ENCODE peak calls at places on chromosomes 2 and 18, in nine cellular contexts. S is cardiac muscle cell, N is HL-60, V is fibroblast of lung, O is HCT116, Y is prostate gland, I is SJSA1, B is brain microvascular endothelial cell, P is lower lobe of right lung. U is an unnamed sample.

GRCh38 chr2:15927546-15928218 is 12.7 kb upstream of the MYCN start:
- DNase-seq in S (no peak), N (no peak), V (no peak), O (no peak), Y (no peak), I (no peak), B (no peak), P (no peak), U (no peak)

GRCh38 chr2:218898109-218898878 is 17.6 kb downstream of the WNT10A start:
- DNase-seq in S (peak; percentile 74), N (no peak), V (peak; percentile 38), O (no peak), Y (peak; percentile 48), I (no peak), B (peak; percentile 30), P (peak; percentile 81), U (peak; percentile 70)

GRCh38 chr2:66581461-66582363 is 146.8 kb downstream of the MEIS1 start:
- DNase-seq in S (peak; percentile 61), N (no peak), V (peak; percentile 70), O (no peak), Y (no peak), I (no peak), B (no peak), P (no peak), U (no peak)

GRCh38 chr18:34707670-34708069 is 2.4 kb upstream of the DTNA start:
- DNase-seq in S (peak; percentile 66), N (no peak), V (peak; percentile 96), O (peak; percentile 70), Y (no peak), I (peak; percentile 76), B (peak; percentile 90), P (no peak), U (peak; percentile 71)

GRCh38 chr2:69366-70344 is 23.4 kb upstream of the FAM110C start:
- DNase-seq in S (no peak), N (no peak), V (no peak), O (no peak), Y (peak; percentile 56), I (no peak), B (no peak), P (no peak), U (no peak)

GRCh38 chr2:112153179-112153490 is 14.9 kb downstream of the FBLN7 start:
- DNase-seq in S (no peak), N (no peak), V (no peak), O (no peak), Y (no peak), I (peak; percentile 27), B (no peak), P (no peak), U (no peak)

GRCh38 chr2:193518061-193518817 is 1323.5 kb upstream of the TMEFF2 start:
- DNase-seq in S (no peak), N (no peak), V (peak; percentile 1), O (peak; percentile 16), Y (no peak), I (no peak), B (peak; percentile 12), P (no peak), U (no peak)

GRCh38 chr18:69865656-69866241 is 81.9 kb downstream of the CD226 start:
- DNase-seq in S (no peak), N (no peak), V (no peak), O (no peak), Y (no peak), I (no peak), B (no peak), P (no peak), U (no peak)

GRCh38 chr2:234279646-234280045 is 217.2 kb downstream of the ARL4C start:
- DNase-seq in S (no peak), N (no peak), V (no peak), O (no peak), Y (no peak), I (no peak), B (no peak), P (no peak), U (no peak)
- H3K27ac ChIP-seq in S (no peak overlapping the region), N (no peak overlapping the region), V (no peak overlapping the region), O (no peak overlapping the region), Y (no peak overlapping the region), I (no peak overlapping the region), B (no peak overlapping the region), P (no peak overlapping the region), U (no peak overlapping the region)

GRCh38 chr2:64819774-64820688 is 166.3 kb upstream of the SERTAD2 start:
- DNase-seq in S (no peak), N (no peak), V (no peak), O (no peak), Y (no peak), I (no peak), B (no peak), P (no peak), U (no peak)
- H3K4me3 ChIP-seq in S (no peak overlapping the region), N (no peak overlapping the region), V (no peak overlapping the region), O (no peak overlapping the region), Y (no peak overlapping the region), I (no peak overlapping the region), B (no peak overlapping the region), P (no peak overlapping the region), U (no peak overlapping the region)

GRCh38 chr2:12702661-12703121 is 14.0 kb upstream of the TRIB2 start:
- DNase-seq in S (no peak), N (no peak), V (peak; percentile 89), O (no peak), Y (no peak), I (peak; percentile 57), B (peak; percentile 89), P (no peak), U (peak; percentile 43)

GRCh38 chr2:12701786-12702660 is 14.7 kb upstream of the TRIB2 start:
- DNase-seq in S (no peak), N (no peak), V (peak; percentile 72), O (no peak), Y (no peak), I (no peak), B (no peak), P (no peak), U (no peak)

GRCh38 chr2:12705742-12706141 is 11.0 kb upstream of the TRIB2 start:
- DNase-seq in S (no peak), N (no peak), V (no peak), O (no peak), Y (no peak), I (no peak), B (no peak), P (no peak), U (no peak)

GRCh38 chr2:12705230-12705629 is 11.5 kb upstream of the TRIB2 start:
- DNase-seq in S (no peak), N (no peak), V (peak; percentile 51), O (no peak), Y (no peak), I (no peak), B (no peak), P (no peak), U (no peak)

DNA sequence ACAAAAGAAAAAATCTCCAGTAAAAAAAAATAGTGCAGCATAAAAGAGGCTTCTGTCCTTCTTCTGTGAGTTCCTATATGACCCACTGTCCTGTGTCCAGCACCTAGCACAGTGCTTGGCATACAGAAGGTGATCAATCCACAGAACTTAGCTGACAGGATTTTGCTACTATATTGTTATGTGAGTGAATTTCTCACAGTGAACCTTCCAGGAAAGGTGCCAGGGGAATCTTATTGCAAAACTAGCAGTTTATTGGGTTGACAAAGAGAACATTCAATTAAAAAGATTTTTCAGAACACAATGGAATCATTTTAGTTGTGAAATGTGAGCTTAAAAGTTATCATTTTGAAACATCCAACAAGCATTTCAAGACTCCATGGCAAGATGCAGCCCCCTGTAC is 12.4 kb upstream of the TRIB2 start:
- DNase-seq in S (no peak), N (no peak), V (peak; percentile 44), O (no peak), Y (peak; percentile 79), I (no peak), B (no peak), P (no peak), U (no peak)
- H3K27ac ChIP-seq in S (no peak overlapping the region), N (no peak overlapping the region), V (no peak overlapping the region), O (no peak overlapping the region), Y (peak overlapping the region; percentile 58), I (no peak overlapping the region), B (no peak overlapping the region), P (no peak overlapping the region), U (no peak overlapping the region)

DNA sequence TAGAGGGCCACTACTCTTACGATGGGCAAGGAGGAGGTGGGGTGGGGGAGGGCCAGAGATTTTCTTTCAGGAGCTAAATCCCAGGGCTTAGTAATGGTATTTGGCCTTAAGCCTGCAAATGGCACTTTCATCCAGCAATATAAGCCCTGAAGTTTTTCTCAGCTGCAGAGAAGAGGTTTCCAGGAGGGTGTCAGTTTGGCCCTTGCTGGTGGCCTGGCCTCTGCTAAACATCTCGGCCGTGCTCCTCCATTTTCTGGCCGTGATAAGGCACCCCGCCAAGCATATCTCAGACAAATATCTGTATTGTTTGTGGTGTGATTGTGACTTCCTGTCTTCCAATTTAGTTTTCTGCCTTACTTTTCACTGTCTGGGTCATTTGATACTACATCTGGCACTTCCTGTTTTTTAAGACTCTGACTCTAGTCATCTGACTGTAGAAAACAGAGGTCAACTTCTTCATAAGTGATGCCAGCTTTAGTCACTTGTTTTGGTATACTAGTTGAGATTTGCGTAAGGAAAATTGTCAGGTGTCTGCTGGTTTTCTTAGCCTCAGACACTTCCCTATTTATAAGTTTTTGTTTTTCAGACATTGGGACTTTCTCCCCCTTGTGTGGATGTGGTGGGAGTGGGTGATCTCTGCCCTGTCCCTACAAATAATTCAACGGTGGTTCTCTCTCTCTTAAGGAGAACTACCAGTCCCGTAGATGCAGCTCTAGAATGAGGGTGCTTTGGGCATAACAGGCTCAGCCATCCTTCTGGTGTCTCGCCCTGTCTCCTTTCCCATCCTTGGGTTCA is 120.8 kb upstream of the CXCR4 start:
- DNase-seq in S (no peak), N (peak; percentile 80), V (peak; percentile 32), O (no peak), Y (no peak), I (no peak), B (peak; percentile 56), P (no peak), U (no peak)
- H3K4me3 ChIP-seq in S (no peak overlapping the region), N (no peak overlapping the region), V (no peak overlapping the region), O (no peak overlapping the region), Y (no peak overlapping the region), I (no peak overlapping the region), B (no peak overlapping the region), P (no peak overlapping the region), U (no peak overlapping the region)

DNA sequence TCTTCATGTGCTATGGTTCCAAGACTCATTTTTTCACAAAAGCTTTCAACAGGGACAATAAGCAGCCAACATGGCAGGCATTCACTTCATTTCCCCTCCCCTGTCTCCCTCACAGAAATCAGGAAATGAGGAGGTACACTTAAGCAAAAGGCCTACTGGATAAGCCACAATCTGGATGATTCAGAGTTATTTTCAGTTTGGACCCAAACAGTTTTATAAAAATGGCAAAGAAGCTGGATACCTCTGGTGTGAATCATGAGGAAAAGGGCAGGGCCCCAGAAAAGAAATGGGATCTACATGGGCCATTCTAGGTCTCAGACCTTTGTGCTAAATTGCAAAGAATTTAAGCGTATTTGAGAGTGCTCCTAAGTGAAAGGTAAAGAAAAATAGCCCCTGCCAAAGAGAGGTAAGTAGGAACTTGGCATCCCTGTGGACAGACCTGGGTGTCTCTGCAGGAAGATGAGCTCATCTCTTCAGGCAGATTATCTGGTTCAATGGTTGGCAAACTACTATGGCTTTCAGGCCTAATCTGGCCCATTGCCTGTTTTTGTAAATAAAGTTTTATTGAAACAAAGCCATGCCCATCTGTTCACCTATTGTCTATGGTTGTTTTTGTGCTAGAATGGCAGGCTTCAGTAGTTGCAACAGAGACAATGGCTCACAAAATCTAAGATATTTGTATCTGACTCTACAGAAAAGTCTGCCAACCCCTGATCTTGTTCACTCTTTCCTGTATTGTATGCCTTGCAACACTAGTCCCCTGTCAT is 315.1 kb downstream of the ALK start:
- DNase-seq in S (no peak), N (no peak), V (peak; percentile 79), O (no peak), Y (no peak), I (peak; percentile 51), B (peak; percentile 80), P (no peak), U (no peak)
- H3K27ac ChIP-seq in S (no peak overlapping the region), N (no peak overlapping the region), V (peak overlapping the region; percentile 69), O (no peak overlapping the region), Y (no peak overlapping the region), I (peak overlapping the region; percentile 87), B (peak overlapping the region; percentile 66), P (no peak overlapping the region), U (no peak overlapping the region)

GRCh38 chr2:64214281-64215115 is 70.3 kb upstream of the PELI1 start:
- DNase-seq in S (no peak), N (no peak), V (no peak), O (no peak), Y (no peak), I (no peak), B (no peak), P (no peak), U (peak; percentile 44)
- H3K4me3 ChIP-seq in S (no peak overlapping the region), N (no peak overlapping the region), V (no peak overlapping the region), O (no peak overlapping the region), Y (no peak overlapping the region), I (no peak overlapping the region), B (no peak overlapping the region), P (no peak overlapping the region), U (no peak overlapping the region)

U was measured in heart left ventricle.